ENCODE peak calls at places on chromosome 19, in four cellular contexts. T, I, K and M are unnamed samples.

GRCh38 chr19:18978616-18979015 is 37.6 kb upstream of the HOMER3 start:
- DNase-seq in I (no peak), T (no peak), K (no peak), M (no peak)

GRCh38 chr19:14116918-14117578 is 514 bp downstream of the PRKACA start:
- DNase-seq in T (peak; percentile 55), I (peak; percentile 33), K (no peak), M (peak; percentile 54)

GRCh38 chr19:12965017-12965811 is 4.2 kb upstream of the DAND5 start:
- DNase-seq in K (peak; percentile 73), T (peak; percentile 78), I (peak; percentile 80), M (peak; percentile 91)

GRCh38 chr19:53055117-53055516 is 10.6 kb downstream of the ERVV-2 start:
- DNase-seq in K (no peak), I (no peak), T (no peak), M (no peak)

GRCh38 chr19:38718747-38719543 is 25.3 kb downstream of the CAPN12 start:
- DNase-seq in T (peak; percentile 46), I (peak; percentile 71), K (no peak), M (peak; percentile 70)

GRCh38 chr19:13396256-13397080 is 109.8 kb downstream of the CACNA1A start:
- DNase-seq in K (peak; percentile 72), I (peak; percentile 32), T (peak; percentile 51), M (peak; percentile 27)

GRCh38 chr19:43425567-43426392 is 11.1 kb downstream of the TEX101 start:
- DNase-seq in K (peak; percentile 18), I (peak; percentile 62), T (no peak), M (no peak)

GRCh38 chr19:51296331-51297093 is 14.9 kb upstream of the IGLON5 start:
- DNase-seq in K (no peak), I (no peak), T (no peak), M (no peak)

GRCh38 chr19:41449079-41449864 is 6.3 kb downstream of the ERICH4 start:
- DNase-seq in K (peak; percentile 56), I (peak; percentile 72), T (peak; percentile 71), M (peak; percentile 74)

GRCh38 chr19:55085923-55086715 is 10.4 kb downstream of the EPS8L1 start:
- DNase-seq in T (peak; percentile 14), K (no peak), I (peak; percentile 9), M (peak; percentile 39)

GRCh38 chr19:47274071-47274890 is at the start of gene INAFM1:
- DNase-seq in I (peak; percentile 98), K (peak; percentile 89), T (peak; percentile 97), M (peak; percentile 98)

GRCh38 chr19:47270408-47270807 is 4.3 kb upstream of the INAFM1 start:
- DNase-seq in K (no peak), I (no peak), T (no peak), M (no peak)

GRCh38 chr19:47273313-47274070 is 1.2 kb upstream of the INAFM1 start:
- DNase-seq in I (peak; percentile 93), K (peak; percentile 75), T (peak; percentile 95), M (peak; percentile 94)

GRCh38 chr19:47271949-47272348 is 2.7 kb upstream of the INAFM1 start:
- DNase-seq in T (peak; percentile 46), I (no peak), K (no peak), M (no peak)

DNA sequence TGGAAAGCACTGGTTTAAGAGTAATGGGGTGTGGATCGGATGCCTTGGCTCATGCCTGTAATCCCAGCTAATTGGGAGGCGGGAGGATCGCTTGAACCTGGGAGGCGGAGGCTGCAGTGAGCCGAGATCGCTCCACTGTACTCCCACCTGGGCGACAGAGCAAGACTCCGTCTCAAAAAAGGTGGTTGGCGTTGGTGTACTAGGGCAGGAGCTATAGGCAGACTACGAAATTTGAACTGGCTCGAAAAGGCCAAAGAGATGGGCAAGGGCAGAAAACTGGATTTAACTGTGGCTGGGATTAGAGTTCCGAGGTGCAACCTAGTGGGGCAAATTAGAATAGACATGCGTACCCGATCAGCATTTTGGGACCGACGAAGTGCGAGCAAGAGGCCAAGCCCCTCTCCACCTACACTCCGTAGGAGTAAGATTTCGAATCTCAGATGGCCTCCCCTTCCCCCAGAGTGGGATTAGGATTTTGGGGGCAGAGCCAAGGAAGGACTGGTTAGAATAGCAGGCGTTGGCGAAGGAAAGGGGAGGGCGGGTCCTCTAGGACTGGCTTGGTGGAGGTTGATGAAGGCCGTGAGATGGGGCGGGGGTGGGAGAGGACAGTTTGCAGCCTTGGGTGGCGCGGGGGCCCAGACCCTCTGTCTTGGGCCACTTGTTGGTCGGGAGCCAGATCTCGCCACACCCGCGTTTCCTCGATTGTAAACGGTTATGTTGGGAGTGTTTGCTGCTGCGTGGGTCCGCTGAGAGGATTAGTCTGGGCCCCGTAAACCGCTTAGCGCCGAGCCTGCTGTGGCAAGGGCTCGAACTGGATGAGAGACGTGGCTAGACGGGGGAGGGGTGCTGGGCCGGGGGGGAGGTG is 2.0 kb upstream of the INAFM1 start:
- DNase-seq in T (peak; percentile 84), I (peak; percentile 57), K (no peak), M (peak; percentile 42)
- TF ChIP-seq POLR2A in T (no peak), I (no peak), K (no peak), M (no peak)

GRCh38 chr19:5890099-5890498 is 13.5 kb downstream of the NDUFA11 start:
- DNase-seq in T (no peak), K (no peak), I (no peak), M (no peak)

GRCh38 chr19:5891938-5892771 is 11.4 kb downstream of the NDUFA11 start:
- DNase-seq in I (peak; percentile 52), T (no peak), K (no peak), M (no peak)

GRCh38 chr19:5892772-5893275 is 10.8 kb downstream of the NDUFA11 start:
- DNase-seq in T (no peak), I (no peak), K (no peak), M (no peak)

GRCh38 chr19:5891572-5891937 is 12.0 kb downstream of the NDUFA11 start:
- DNase-seq in I (no peak), T (no peak), K (no peak), M (no peak)

DNA sequence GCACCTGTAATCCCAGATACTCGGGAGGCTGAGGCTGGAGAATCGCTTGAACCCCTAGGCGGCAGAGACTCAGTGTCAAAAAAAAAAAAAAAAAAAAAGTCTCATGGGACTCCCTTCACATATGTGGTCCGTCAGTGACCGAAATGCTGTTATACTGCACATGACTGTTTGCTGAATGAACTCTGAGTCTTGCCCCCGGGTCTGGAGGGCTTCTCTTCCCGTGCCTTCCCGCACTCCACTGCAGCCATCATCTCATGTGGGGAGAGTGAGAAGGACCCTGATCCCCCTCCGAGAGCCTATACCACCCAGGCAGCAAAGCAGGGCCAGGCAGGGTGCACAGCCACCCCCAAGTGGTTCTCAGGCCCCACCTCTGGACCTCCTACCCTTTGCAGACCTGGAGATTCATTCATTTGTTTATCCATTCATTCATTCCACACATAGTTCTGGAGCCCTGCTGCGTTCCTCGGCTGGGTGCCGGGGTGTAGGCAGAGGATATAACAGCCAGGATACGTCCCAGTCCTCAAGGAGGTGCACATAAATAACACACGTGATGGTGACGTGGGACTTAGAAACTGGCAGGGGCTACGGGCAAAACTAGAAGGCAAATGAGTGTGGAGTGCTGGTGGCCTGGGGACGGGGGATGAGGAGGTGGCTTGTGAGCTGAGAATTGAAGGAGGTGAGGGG is 14.2 kb downstream of the NDUFA11 start:
- DNase-seq in K (no peak), I (no peak), T (no peak), M (no peak)
- TF ChIP-seq POLR2A in K (no peak), I (no peak), T (no peak), M (no peak)

GRCh38 chr19:20999731-21000352 is 20.6 kb upstream of the ZNF430 start:
- DNase-seq in T (peak; percentile 95), I (peak; percentile 83), K (no peak), M (peak; percentile 93)
- TF ChIP-seq POLR2A in T (no peak), I (no peak), K (no peak), M (no peak)

DNA sequence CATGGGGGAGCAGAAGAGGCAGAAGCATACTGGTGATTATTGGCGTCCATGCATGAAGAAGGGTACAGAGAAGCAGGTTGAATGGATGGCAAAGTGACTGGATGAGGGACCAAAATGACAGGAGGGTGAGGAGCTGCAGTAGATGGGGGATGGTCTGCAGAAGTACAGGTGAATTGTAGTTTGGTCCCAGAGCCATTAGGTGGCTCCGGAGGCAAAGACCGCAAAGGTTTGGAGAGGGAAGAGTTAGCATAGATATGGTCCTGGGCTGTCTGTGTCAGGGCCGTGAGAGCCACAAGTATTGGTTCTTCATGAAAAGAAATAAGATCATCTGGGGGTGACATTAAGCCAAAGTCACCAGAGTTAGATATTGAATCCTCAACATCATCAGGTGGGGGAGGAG is 59.0 kb upstream of the ZNF726 start:
- DNase-seq in I (no peak), T (no peak), K (no peak), M (no peak)
- TF ChIP-seq POLR2A in I (no peak), T (no peak), K (no peak), M (no peak)

DNA sequence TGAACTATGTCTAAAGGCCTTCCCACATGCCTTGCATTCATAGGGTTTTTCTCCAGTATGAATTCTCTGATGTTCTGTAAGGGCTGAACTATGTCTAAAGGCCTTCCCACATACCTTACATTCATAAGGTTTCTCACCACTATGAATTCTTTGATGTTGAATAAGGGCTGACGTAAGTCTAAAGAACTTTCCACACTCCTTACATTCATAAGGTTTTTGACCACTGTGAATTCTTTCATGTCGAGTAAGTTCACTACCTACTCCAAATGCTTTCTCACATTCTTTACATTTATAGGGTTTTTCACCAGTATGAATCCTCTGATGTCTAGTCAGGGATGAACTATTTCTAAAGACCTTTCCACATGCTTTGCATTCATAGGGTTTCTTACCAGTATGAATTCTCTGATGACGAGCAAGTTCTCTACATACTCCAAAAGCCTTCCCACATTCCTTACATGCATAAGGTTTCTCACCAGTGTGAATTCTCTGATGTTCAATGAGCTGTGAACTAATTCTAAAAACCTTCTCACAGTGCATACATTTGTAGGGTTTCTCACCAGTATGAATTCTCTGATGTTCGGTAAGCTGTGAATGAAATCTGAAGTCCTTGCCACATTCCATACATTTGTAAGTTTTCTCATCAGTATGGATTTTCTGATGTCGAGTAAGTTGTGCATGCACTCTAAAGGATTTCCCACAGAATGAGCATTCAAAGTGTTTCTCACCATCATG is 19.1 kb upstream of the ZNF260 start:
- DNase-seq in I (no peak), T (no peak), K (no peak), M (no peak)
- TF ChIP-seq POLR2A in I (no peak), T (no peak), K (no peak), M (no peak)

DNA sequence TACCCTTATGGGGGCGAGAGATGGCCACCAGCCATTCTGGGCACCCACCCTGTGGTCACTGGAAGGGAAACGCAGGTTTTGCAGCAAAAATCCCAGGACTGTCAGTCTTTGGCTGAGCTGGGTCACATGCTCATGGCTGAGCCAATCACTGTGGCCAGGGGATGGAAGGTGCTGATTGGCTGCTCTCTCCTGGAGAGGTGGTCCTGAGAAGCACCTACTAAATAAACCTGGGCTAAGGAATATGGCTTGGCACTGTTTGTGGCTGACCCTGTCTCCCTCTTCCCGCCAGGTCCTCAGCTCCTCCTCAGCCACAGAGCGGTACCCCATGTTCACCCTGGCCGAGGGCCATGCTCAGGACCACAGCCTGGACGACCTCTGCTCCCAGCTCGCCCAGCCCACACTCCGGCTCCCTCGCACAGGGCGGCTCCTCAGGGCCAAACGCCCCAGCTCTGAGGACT is 8.9 kb downstream of the ATG4D start:
- DNase-seq in T (no peak), I (no peak), K (no peak), M (no peak)
- TF ChIP-seq POLR2A in T (no peak), I (no peak), K (peak; percentile 31), M (no peak)

DNA sequence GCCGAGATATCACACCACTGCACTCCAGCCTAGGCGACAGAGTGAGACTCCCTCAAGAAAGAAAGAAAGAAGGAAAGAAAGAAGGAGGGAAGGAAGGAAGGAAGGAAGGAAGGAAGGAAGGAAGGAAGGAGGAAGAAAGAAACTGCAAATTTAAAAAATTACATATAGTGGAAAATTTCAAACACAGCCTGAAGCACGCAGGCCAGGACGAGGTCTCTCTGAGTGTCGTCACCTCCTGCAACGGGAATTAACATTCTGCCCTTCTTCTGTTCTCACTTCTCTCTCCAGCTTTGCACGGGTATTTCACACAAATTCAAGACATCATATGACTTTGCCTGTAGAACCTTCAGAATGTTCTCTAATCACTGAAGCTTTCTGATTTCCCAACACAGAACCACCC is 108.2 kb downstream of the GNG7 start:
- DNase-seq in T (no peak), I (no peak), K (no peak), M (no peak)
- TF ChIP-seq POLR2A in T (no peak), I (no peak), K (no peak), M (no peak)